ENCODE peak calls at places on chromosomes 13 and 19, in nine cellular contexts. B, R, O, K, I, D, S, V and Z are unnamed samples. For H3K36me3, the result is how much of the 10 kb centered on the place peaks cover.

GRCh38 chr13:110114351-110114750 is 192.6 kb downstream of the COL4A1 start:
- DNase-seq in B (no peak), R (no peak), O (no peak), K (no peak), I (no peak), D (no peak), S (no peak), V (no peak), Z (no peak)

GRCh38 chr13:75934889-75935288 is 298.8 kb downstream of the LMO7 start:
- DNase-seq in B (no peak), R (no peak), O (no peak), K (peak), I (no peak), D (no peak), S (no peak), V (no peak), Z (no peak)

GRCh38 chr19:1655131-1655981 is 2.9 kb upstream of the TCF3 start:
- DNase-seq in B (no peak), R (no peak), O (no peak), K (no peak), I (no peak), D (no peak), S (no peak), V (peak), Z (no peak)

GRCh38 chr13:57633141-57633949 is 1.8 kb downstream of the PCDH17 start:
- DNase-seq in B (no peak), R (no peak), O (peak), K (no peak), I (no peak), D (no peak), S (peak), V (peak), Z (no peak)

GRCh38 chr13:99590519-99591011 is 89.3 kb downstream of the TM9SF2 start:
- DNase-seq in B (peak), R (no peak), O (no peak), K (no peak), I (no peak), D (no peak), S (no peak), V (no peak), Z (no peak)

GRCh38 chr19:49746206-49746958 is 16.7 kb downstream of the TSKS start:
- DNase-seq in B (no peak), R (no peak), O (peak), K (no peak), I (no peak), D (peak), S (peak), V (peak), Z (peak)

GRCh38 chr13:33524086-33524485 is 238.5 kb upstream of the STARD13 start:
- DNase-seq in B (peak), R (no peak), O (no peak), K (no peak), I (no peak), D (no peak), S (no peak), V (no peak), Z (no peak)

GRCh38 chr13:46031581-46032263 is 20.8 kb downstream of the ZC3H13 start:
- DNase-seq in B (no peak), R (no peak), O (no peak), K (no peak), I (no peak), D (no peak), S (no peak), V (no peak), Z (peak)

GRCh38 chr13:47287291-47287751 is 390.5 kb upstream of the HTR2A start:
- DNase-seq in B (no peak), R (no peak), O (peak), K (no peak), I (no peak), D (no peak), S (peak), V (no peak), Z (no peak)

GRCh38 chr13:101915333-101915732 is 462.9 kb downstream of the ITGBL1 start:
- DNase-seq in B (no peak), R (no peak), O (no peak), K (no peak), I (no peak), D (no peak), S (peak), V (no peak), Z (peak)

GRCh38 chr19:33609353-33609752 is 12.4 kb upstream of the CHST8 start:
- DNase-seq in B (no peak), R (no peak), O (no peak), K (no peak), I (no peak), D (no peak), S (no peak), V (no peak), Z (no peak)

GRCh38 chr13:93003531-93003930 is 223.1 kb upstream of the GPC6 start:
- DNase-seq in B (no peak), R (no peak), O (peak), K (no peak), I (no peak), D (no peak), S (no peak), V (no peak), Z (no peak)

GRCh38 chr19:55118401-55118991 is 1.1 kb upstream of the PPP1R12C start:
- DNase-seq in B (no peak), R (no peak), O (peak), K (no peak), I (peak), D (peak), S (peak), V (peak), Z (peak)

GRCh38 chr13:69324109-69324886 is 783.3 kb upstream of the ATXN8OS start:
- DNase-seq in B (no peak), R (no peak), O (no peak), K (peak), I (peak), D (no peak), S (peak), V (no peak), Z (peak)

GRCh38 chr13:50369646-50370045 is 354.4 kb downstream of the KCNRG start:
- DNase-seq in B (no peak), R (no peak), O (no peak), K (no peak), I (no peak), D (no peak), S (no peak), V (no peak), Z (no peak)

GRCh38 chr13:51557875-51558604 is 26.2 kb upstream of the WDFY2 start:
- DNase-seq in B (peak), R (no peak), O (no peak), K (peak), I (no peak), D (no peak), S (no peak), V (no peak), Z (no peak)

GRCh38 chr13:78658630-78659449 is at the start of gene OBI1:
- DNase-seq in B (peak), R (peak), O (peak), K (peak), I (peak), D (peak), S (peak), V (peak), Z (peak)

GRCh38 chr13:78426183-78426582 is 177.2 kb downstream of the POU4F1 start:
- DNase-seq in B (no peak), R (no peak), O (no peak), K (no peak), I (no peak), D (no peak), S (no peak), V (no peak), Z (no peak)

GRCh38 chr13:65638572-65639168 is 1591.5 kb downstream of the PCDH9 start:
- DNase-seq in B (no peak), R (no peak), O (peak), K (peak), I (peak), D (no peak), S (peak), V (no peak), Z (peak)

GRCh38 chr19:35031072-35031881 is 1.0 kb downstream of the SCN1B start:
- DNase-seq in B (no peak), R (no peak), O (peak), K (no peak), I (no peak), D (peak), S (peak), V (no peak), Z (no peak)

GRCh38 chr19:4456566-4456842 is 1.1 kb downstream of the UBXN6 start:
- DNase-seq in B (no peak), R (no peak), O (peak), K (peak), I (no peak), D (no peak), S (no peak), V (no peak), Z (peak)

GRCh38 chr13:100069278-100069677 is 19.6 kb upstream of the PCCA start:
- DNase-seq in B (no peak), R (no peak), O (no peak), K (peak), I (no peak), D (no peak), S (no peak), V (no peak), Z (no peak)

GRCh38 chr19:3493651-3494050 is 6.8 kb downstream of the DOHH start:
- DNase-seq in B (no peak), R (no peak), O (no peak), K (no peak), I (no peak), D (no peak), S (no peak), V (no peak), Z (no peak)

GRCh38 chr19:5966215-5966614 is 11.7 kb downstream of the RANBP3 start:
- DNase-seq in B (no peak), R (no peak), O (no peak), K (no peak), I (no peak), D (no peak), S (no peak), V (no peak), Z (no peak)

GRCh38 chr19:51702754-51703654 is 9.9 kb downstream of the SPACA6 start:
- DNase-seq in B (no peak), R (no peak), O (peak), K (peak), I (no peak), D (no peak), S (peak), V (peak), Z (peak)

GRCh38 chr13:114023716-114024602 is 50.1 kb upstream of the C13orf46 start:
- DNase-seq in B (no peak), R (no peak), O (no peak), K (no peak), I (no peak), D (no peak), S (no peak), V (peak), Z (no peak)

GRCh38 chr19:38263696-38264485 is 482 bp upstream of the SPINT2 start:
- DNase-seq in B (no peak), R (peak), O (peak), K (peak), I (no peak), D (no peak), S (peak), V (no peak), Z (peak)

GRCh38 chr13:27588405-27588804 is 31.9 kb downstream of the LNX2 start:
- DNase-seq in B (no peak), R (no peak), O (no peak), K (no peak), I (no peak), D (no peak), S (no peak), V (no peak), Z (no peak)

GRCh38 chr13:60642552-60642951 is 245.5 kb downstream of the TDRD3 start:
- DNase-seq in B (no peak), R (no peak), O (peak), K (no peak), I (no peak), D (no peak), S (peak), V (no peak), Z (no peak)

GRCh38 chr13:102777716-102778115 is 4.1 kb upstream of the TEX30 start:
- DNase-seq in B (no peak), R (no peak), O (no peak), K (no peak), I (no peak), D (no peak), S (no peak), V (no peak), Z (no peak)

GRCh38 chr19:19385131-19385899 is 20.2 kb upstream of the GATAD2A start:
- DNase-seq in B (peak), R (peak), O (peak), K (peak), I (peak), D (peak), S (peak), V (peak), Z (peak)

GRCh38 chr13:44331446-44331845 is 42.2 kb upstream of the SERP2 start:
- DNase-seq in B (no peak), R (no peak), O (no peak), K (no peak), I (no peak), D (no peak), S (no peak), V (no peak), Z (no peak)

GRCh38 chr19:15402411-15403150 is 16.2 kb downstream of the AKAP8L start:
- DNase-seq in B (no peak), R (no peak), O (no peak), K (no peak), I (no peak), D (peak), S (no peak), V (no peak), Z (no peak)

GRCh38 chr19:9528757-9529336 is 9.6 kb downstream of the ZNF426 start:
- DNase-seq in B (no peak), R (no peak), O (peak), K (no peak), I (no peak), D (no peak), S (peak), V (no peak), Z (no peak)

GRCh38 chr19:46860846-46861690 is at the start of gene ARHGAP35:
- DNase-seq in B (no peak), R (no peak), O (no peak), K (no peak), I (no peak), D (no peak), S (peak), V (peak), Z (peak)

GRCh38 chr13:61728468-61728867 is 312.8 kb upstream of the PCDH20 start:
- DNase-seq in B (no peak), R (no peak), O (no peak), K (peak), I (no peak), D (no peak), S (no peak), V (no peak), Z (no peak)

GRCh38 chr13:105442941-105443340 is 1092.5 kb downstream of the EFNB2 start:
- DNase-seq in B (peak), R (no peak), O (peak), K (peak), I (no peak), D (no peak), S (no peak), V (no peak), Z (peak)

GRCh38 chr13:52804202-52804641 is 44.2 kb downstream of the PCDH8 start:
- DNase-seq in B (no peak), R (no peak), O (no peak), K (no peak), I (no peak), D (no peak), S (no peak), V (no peak), Z (no peak)

GRCh38 chr13:52798770-52799430 is 49.5 kb downstream of the PCDH8 start:
- DNase-seq in B (no peak), R (no peak), O (no peak), K (no peak), I (no peak), D (no peak), S (no peak), V (no peak), Z (no peak)

GRCh38 chr13:52797176-52797575 is 51.3 kb downstream of the PCDH8 start:
- DNase-seq in B (no peak), R (no peak), O (no peak), K (no peak), I (no peak), D (no peak), S (no peak), V (no peak), Z (no peak)

GRCh38 chr13:52806029-52806428 is 42.4 kb downstream of the PCDH8 start:
- DNase-seq in B (no peak), R (no peak), O (no peak), K (no peak), I (no peak), D (no peak), S (no peak), V (no peak), Z (no peak)

GRCh38 chr13:52800856-52801255 is 47.6 kb downstream of the PCDH8 start:
- DNase-seq in B (no peak), R (no peak), O (no peak), K (no peak), I (no peak), D (no peak), S (no peak), V (no peak), Z (no peak)
- H3K36me3 ChIP-seq in B (under half), R (under half), O (under half), K (under half), I (under half), D (under half), S (under half), V (under half), Z (under half)

DNA sequence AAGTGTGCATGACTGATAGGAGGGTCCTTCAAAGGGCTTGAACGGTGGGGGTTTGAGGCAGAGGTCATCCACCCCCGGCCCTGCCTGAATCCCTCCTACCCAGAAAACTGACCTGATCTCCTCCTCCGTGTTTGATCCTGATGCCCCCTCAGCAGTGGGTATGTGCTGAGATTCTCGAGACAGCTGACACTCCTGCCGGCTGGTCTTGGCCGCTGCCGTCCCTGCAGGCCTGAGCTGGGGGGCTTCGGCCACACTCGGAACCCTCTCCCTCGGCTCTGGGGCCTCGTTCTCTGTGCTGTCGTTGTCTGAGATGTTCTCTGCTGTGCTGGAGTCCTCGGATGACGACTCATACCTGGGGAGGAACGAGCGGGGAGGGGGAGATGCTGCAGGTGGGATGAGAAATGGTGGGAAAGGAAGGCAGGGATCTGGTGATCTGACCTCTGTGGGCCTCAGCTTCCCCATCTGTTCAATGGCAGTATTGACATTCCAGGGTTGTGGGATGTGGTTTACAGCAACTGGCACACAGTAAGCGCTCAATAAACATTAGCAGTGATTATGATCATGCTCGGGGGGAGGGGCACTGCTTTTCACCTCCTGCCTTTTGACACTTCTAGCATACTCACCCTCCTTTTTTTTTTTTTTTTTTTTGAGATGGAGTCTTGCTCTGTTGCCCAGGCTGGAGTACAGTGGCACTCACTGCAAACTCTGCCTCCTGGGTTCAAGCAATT is 20.7 kb downstream of the KANK2 start:
- DNase-seq in B (no peak), R (no peak), O (no peak), K (no peak), I (no peak), D (no peak), S (no peak), V (no peak), Z (no peak)
- H3K36me3 ChIP-seq in B (half or more), R (under half), O (under half), K (under half), I (half or more), D (under half), S (under half), V (under half), Z (under half)

GRCh38 chr13:112807653-112808376 is 118.0 kb downstream of the ATP11A start:
- DNase-seq in B (no peak), R (no peak), O (no peak), K (no peak), I (no peak), D (no peak), S (no peak), V (no peak), Z (no peak)
- H3K36me3 ChIP-seq in B (under half), R (under half), O (under half), K (under half), I (under half), D (under half), S (under half), V (under half), Z (under half)

GRCh38 chr13:81779896-81780295 is 1439.0 kb upstream of the SPRY2 start:
- DNase-seq in B (no peak), R (no peak), O (no peak), K (peak), I (no peak), D (no peak), S (no peak), V (no peak), Z (no peak)
- H3K36me3 ChIP-seq in B (under half), R (under half), O (under half), K (under half), I (under half), D (under half), S (under half), V (under half), Z (under half)

GRCh38 chr19:40254714-40255418 is 28.4 kb upstream of the CCNP start:
- DNase-seq in B (no peak), R (no peak), O (no peak), K (no peak), I (no peak), D (no peak), S (no peak), V (no peak), Z (peak)
- H3K36me3 ChIP-seq in B (under half), R (under half), O (under half), K (under half), I (half or more), D (under half), S (under half), V (under half), Z (under half)

DNA sequence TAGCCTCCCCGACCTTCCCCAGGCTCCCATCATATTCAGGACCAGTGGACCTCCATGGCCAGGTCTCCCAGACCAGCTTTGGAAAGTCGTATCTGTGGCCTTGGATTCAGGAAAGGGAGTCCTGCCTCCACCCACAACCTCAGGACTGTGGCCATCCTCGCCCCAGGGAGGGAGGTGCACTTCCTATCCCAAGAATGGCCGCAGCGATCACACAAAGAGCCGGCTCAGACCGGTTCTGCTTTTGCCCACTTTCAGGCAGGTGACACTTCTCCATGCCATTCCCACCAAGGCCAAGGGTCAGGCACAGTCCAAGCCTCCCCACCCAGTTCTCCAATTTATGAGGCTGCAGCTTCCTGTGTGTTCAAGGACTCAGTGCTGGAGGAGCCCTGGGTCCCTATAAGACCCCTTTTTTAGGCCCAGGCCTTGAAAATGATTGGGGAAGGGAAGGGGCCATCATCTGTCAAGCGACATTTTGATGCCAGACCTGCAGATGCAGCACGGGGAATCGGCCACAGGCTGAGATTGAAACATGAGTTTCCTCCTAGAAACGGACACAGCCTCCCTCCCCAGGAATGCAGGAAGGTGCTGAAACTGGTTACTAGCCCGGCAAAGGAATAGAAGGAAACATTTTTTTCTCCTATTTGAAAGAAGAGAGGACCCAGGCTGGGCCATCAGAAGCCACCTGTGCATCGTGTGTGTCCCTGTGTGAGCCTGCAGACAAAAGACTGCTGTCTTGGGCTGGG is 65.6 kb upstream of the USE1 start:
- DNase-seq in B (no peak), R (no peak), O (no peak), K (no peak), I (no peak), D (no peak), S (peak), V (peak), Z (no peak)
- H3K36me3 ChIP-seq in B (under half), R (under half), O (under half), K (under half), I (half or more), D (under half), S (under half), V (under half), Z (under half)

DNA sequence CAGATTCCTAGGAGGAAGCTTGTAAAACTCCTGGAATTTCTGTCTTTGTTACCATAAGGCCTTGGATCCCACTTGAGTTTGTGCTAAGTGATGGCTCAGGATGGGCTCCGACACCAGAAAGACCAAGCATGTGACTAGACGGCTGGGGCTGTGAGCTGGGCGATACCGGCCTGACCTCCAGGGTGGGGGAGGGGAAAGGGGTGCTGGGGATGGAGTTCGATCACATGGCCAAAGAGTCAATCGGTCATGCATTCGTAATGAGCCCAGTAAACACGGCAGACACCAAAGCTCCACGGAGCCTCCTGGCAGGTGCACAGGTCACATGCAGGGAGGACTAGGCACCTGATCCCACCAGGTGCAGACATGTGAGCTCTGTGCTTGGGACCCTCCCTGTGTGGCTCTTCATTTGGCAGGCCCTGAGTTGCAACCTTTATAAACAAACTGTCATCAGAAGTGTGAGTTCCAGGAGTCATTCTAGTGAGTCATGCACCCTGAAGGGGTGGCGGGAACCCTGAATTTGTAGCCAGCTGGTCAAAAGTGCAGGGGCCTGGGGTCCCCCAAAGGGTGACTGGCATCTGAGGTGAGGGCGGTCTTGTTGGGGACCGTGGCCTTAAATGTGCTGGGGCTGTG is 27.1 kb downstream of the ELAVL1 start:
- DNase-seq in B (no peak), R (no peak), O (no peak), K (no peak), I (no peak), D (no peak), S (no peak), V (no peak), Z (no peak)
- H3K36me3 ChIP-seq in B (under half), R (under half), O (under half), K (under half), I (half or more), D (under half), S (under half), V (under half), Z (under half)